ENCODE peak calls at places on chromosomes 1 and 21, in five cellular contexts. L is NCI-H345; T is activated CD4-positive, alpha-beta memory T cell treated with anti-CD3 and anti-CD28 coated beads, Interleukin-2, amount 10 ng/mL, durations not matched to agents 7 days and 5 days; R is small intestine; M is ACHN. E is an unnamed sample.

GRCh38 chr1:234957330-234958065 is 171.1 kb downstream of the TOMM20 start:
- DNase-seq in L (no peak), T (no peak), R (peak), M (peak), E (peak)

GRCh38 chr1:116878804-116879477 is 30.8 kb upstream of the PTGFRN start:
- DNase-seq in L (peak), T (peak), R (peak), M (no peak), E (peak)

GRCh38 chr1:3186526-3186921 is 117.5 kb downstream of the PRDM16 start:
- DNase-seq in L (no peak), T (no peak), R (no peak), M (no peak), E (peak)

GRCh38 chr21:42623684-42624083 is 29.7 kb upstream of the PDE9A start:
- DNase-seq in L (no peak), T (no peak), R (no peak), M (no peak), E (no peak)

GRCh38 chr1:2091611-2092604 is 41.7 kb downstream of the PRKCZ start:
- DNase-seq in L (no peak), T (peak), R (peak), M (no peak), E (no peak)

GRCh38 chr21:45791562-45792418 is 148.3 kb downstream of the PCBP3 start:
- DNase-seq in L (no peak), T (no peak), R (no peak), M (no peak), E (no peak)

GRCh38 chr1:50620680-50621329 is 197.6 kb upstream of the DMRTA2 start:
- DNase-seq in L (peak), T (no peak), R (peak), M (peak), E (peak)

GRCh38 chr1:206761369-206761768 is 9.2 kb upstream of the IL19 start:
- DNase-seq in L (no peak), T (no peak), R (no peak), M (no peak), E (no peak)

GRCh38 chr21:43917515-43918384 is 52.7 kb downstream of the AGPAT3 start:
- DNase-seq in L (no peak), T (peak), R (peak), M (no peak), E (no peak)

GRCh38 chr1:173134800-173135199 is 72.3 kb downstream of the TNFSF4 start:
- DNase-seq in L (no peak), T (no peak), R (peak), M (no peak), E (peak)

GRCh38 chr1:28370220-28371010 is 875 bp downstream of the PHACTR4 start:
- DNase-seq in L (peak), T (peak), R (peak), M (peak), E (peak)

GRCh38 chr21:16912075-16912474 is 600.8 kb upstream of the CXADR start:
- DNase-seq in L (no peak), T (no peak), R (no peak), M (no peak), E (peak)

GRCh38 chr1:178531897-178532296 is 19.0 kb downstream of the TEX35 start:
- DNase-seq in L (peak), T (no peak), R (no peak), M (no peak), E (no peak)

GRCh38 chr1:150576367-150576711 is 3.1 kb downstream of the MCL1 start:
- DNase-seq in L (no peak), T (no peak), R (peak), M (no peak), E (no peak)

GRCh38 chr1:190436615-190437014 is 41.0 kb downstream of the BRINP3 start:
- DNase-seq in L (peak), T (no peak), R (peak), M (peak), E (peak)

GRCh38 chr21:43600642-43601397 is 58.5 kb downstream of the HSF2BP start:
- DNase-seq in L (no peak), T (no peak), R (no peak), M (peak), E (peak)

GRCh38 chr1:110477041-110477440 is 26.1 kb downstream of the PROK1 start:
- DNase-seq in L (no peak), T (no peak), R (peak), M (peak), E (peak)

GRCh38 chr1:50969611-50970507 is at the start of gene CDKN2C:
- DNase-seq in L (peak), T (peak), R (peak), M (peak), E (peak)

GRCh38 chr1:185694081-185694480 is 40.1 kb upstream of the HMCN1 start:
- DNase-seq in L (no peak), T (peak), R (peak), M (no peak), E (no peak)

GRCh38 chr1:83845437-83846071 is 153.4 kb downstream of the TTLL7 start:
- DNase-seq in L (no peak), T (no peak), R (peak), M (no peak), E (no peak)

GRCh38 chr1:198497326-198498220 is 42.9 kb downstream of the ATP6V1G3 start:
- DNase-seq in L (no peak), T (no peak), R (no peak), M (peak), E (peak)

GRCh38 chr21:35254006-35254751 is 205.1 kb upstream of the RUNX1 start:
- DNase-seq in L (no peak), T (no peak), R (peak), M (no peak), E (peak)

E was measured in bronchial epithelial cell.